ENCODE peak calls at places on chromosomes 12 and 14, in seven cellular contexts. C, B, I, A, Q, R and F are unnamed samples. For H3K27me3, the result is how much of the 10 kb centered on the place peaks cover.

GRCh38 chr12:28507055-28507454 is 316.8 kb downstream of the CCDC91 start:
- DNase-seq in Q (no peak), A (no peak), I (no peak), B (no peak), R (no peak), C (no peak), F (no peak)

GRCh38 chr12:20342111-20342510 is 26.2 kb upstream of the PDE3A start:
- DNase-seq in R (no peak), B (no peak), A (no peak), Q (no peak), C (no peak), I (no peak), F (no peak)

GRCh38 chr14:20690848-20691640 is 2.5 kb downstream of the ANG start:
- DNase-seq in B (peak), A (peak), R (peak), I (no peak), Q (peak), C (peak), F (no peak)

GRCh38 chr12:102300824-102301461 is 103.3 kb upstream of the PMCH start:
- DNase-seq in I (no peak), R (no peak), C (no peak), Q (peak), A (no peak), B (no peak), F (no peak)

GRCh38 chr12:130698106-130698505 is 18.0 kb downstream of the RIMBP2 start:
- DNase-seq in C (no peak), B (no peak), A (no peak), I (no peak), R (no peak), Q (no peak), F (no peak)

GRCh38 chr12:38151991-38152700 is 164.4 kb upstream of the ALG10B start:
- DNase-seq in A (no peak), B (no peak), R (no peak), I (no peak), Q (no peak), C (no peak), F (no peak)

GRCh38 chr14:100675664-100676063 is 51.0 kb upstream of the DLK1 start:
- DNase-seq in I (no peak), R (no peak), B (no peak), A (no peak), Q (no peak), C (no peak), F (no peak)

GRCh38 chr12:46944104-46944503 is 118.3 kb upstream of the SLC38A4 start:
- DNase-seq in Q (no peak), A (no peak), I (no peak), R (no peak), B (no peak), C (no peak), F (no peak)

GRCh38 chr12:63863658-63864455 is 19.4 kb downstream of the SRGAP1 start:
- DNase-seq in B (no peak), R (no peak), I (no peak), A (no peak), C (no peak), Q (no peak), F (no peak)

GRCh38 chr12:84605988-84606387 is 306.6 kb downstream of the SLC6A15 start:
- DNase-seq in B (no peak), Q (no peak), R (no peak), C (no peak), A (no peak), I (no peak), F (no peak)

GRCh38 chr12:120625557-120626419 is 14.6 kb upstream of the CABP1 start:
- DNase-seq in A (no peak), C (no peak), Q (peak), I (no peak), B (no peak), R (no peak), F (no peak)

DNA sequence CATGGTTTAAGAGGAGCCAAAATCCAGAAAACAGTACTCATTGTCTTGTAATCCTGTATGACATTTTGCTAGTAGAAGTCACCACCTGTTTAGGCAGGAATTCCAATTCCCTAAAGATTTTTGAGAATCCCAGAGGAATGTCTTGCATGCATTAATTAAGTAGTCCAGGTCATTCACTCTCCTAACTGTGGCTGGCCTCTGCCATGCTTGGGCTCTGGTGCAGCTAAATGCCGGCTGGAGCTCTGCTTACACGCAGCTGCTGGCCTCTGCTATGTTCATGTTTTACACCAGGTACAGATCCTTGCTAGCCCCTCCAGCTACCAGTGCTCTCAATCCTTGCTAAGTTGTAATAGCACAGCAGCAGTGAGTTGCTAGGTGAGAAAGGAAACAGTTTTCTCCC is 16.3 kb upstream of the HIF1A start:
- DNase-seq in A (no peak), C (no peak), B (no peak), I (no peak), Q (peak), R (no peak), F (no peak)
- H3K27me3 ChIP-seq in A (under half), C (under half), B (under half), I (under half), Q (under half), R (under half), F (under half)

GRCh38 chr12:95982602-95983001 is 13.5 kb downstream of the HAL start:
- DNase-seq in B (no peak), R (no peak), Q (no peak), C (no peak), I (no peak), A (no peak), F (no peak)
- TF ChIP-seq CTCF in B (no peak), R (no peak), Q (no peak), C (no peak), I (no peak), A (no peak), F (no peak)

DNA sequence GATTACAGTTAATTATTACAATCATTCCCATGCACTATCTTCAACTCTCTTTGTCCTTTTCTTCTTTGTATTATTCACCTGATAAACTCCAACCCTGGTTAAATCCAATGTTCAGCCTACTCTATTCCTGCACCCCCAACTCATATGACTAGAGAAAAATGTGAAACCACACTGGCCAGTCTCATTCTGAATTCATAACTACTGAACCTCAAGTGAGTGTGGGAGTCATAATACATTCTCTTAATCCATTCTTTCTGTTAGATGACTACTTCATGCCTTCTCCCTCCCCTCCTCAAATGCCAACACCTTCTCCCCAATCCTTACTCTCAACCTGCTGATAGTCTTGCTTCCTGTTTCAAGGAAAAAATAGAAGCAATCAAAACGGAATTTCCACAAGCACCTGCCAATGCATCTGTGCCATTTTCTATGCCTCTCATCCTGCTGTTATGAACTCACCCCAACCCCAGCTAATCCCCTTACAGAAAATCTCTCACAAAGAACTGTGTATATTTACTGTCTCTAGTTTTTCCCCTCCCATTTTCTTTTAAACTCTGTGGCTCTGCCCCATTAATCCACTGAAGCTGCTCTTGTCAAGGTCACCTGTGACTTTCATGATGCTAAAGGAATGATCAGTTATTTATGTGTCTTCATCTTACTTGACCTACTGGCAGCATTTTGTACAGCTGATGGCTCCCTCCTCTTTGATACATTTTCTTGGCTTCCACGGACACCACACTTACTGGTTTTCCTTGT is 22.5 kb upstream of the ITPR2 start:
- DNase-seq in Q (no peak), B (no peak), I (no peak), R (no peak), C (no peak), A (no peak), F (no peak)
- H3K4me3 ChIP-seq in Q (no peak), B (no peak), I (no peak), R (no peak), C (no peak), A (no peak), F (no peak)

GRCh38 chr14:102219316-102219715 is 79.6 kb downstream of the WDR20 start:
- DNase-seq in A (no peak), I (no peak), C (no peak), R (no peak), Q (no peak), B (no peak), F (no peak)
- H3K27me3 ChIP-seq in A (under half), I (under half), C (under half), R (under half), Q (under half), B (under half), F (under half)